ENCODE peak calls at places on chromosome 14, in ten cellular contexts. A is Peyer's patch; Z is EH; P is retina; R is ureter; Q is lower leg skin; M is activated CD4-positive, alpha-beta T cell treated with anti-CD3 and anti-CD28 coated beads for 48 hours; X is globus pallidus; N is effector CD4-positive, alpha-beta T cell; U is choroid plexus epithelial cell. L is an unnamed sample.

GRCh38 chr14:81277096-81277495 is 56.3 kb upstream of the GTF2A1 start:
- DNase-seq in Q (no peak), P (no peak), X (no peak), R (no peak), U (no peak), N (no peak), M (no peak), A (no peak), Z (no peak), L (no peak)

GRCh38 chr14:85402546-85403162 is 127.3 kb upstream of the FLRT2 start:
- DNase-seq in U (no peak), M (no peak), X (no peak), Z (no peak), Q (no peak), P (no peak), R (no peak), N (no peak), A (no peak), L (no peak)

GRCh38 chr14:20791199-20791996 is 10.3 kb downstream of the RNASE6 start:
- DNase-seq in Z (no peak), M (no peak), X (no peak), P (no peak), N (no peak), Q (no peak), A (no peak), R (no peak), U (no peak), L (no peak)

GRCh38 chr14:76463105-76463504 is 87.2 kb downstream of the ESRRB start:
- DNase-seq in P (no peak), Z (no peak), R (no peak), X (no peak), N (no peak), M (no peak), Q (no peak), U (no peak), A (no peak), L (no peak)

GRCh38 chr14:54253195-54253947 is 143.4 kb upstream of the CDKN3 start:
- DNase-seq in X (peak), N (no peak), Q (no peak), Z (peak), A (no peak), M (peak), R (no peak), P (no peak), U (peak), L (peak)

GRCh38 chr14:22095845-22096510 is 422.4 kb upstream of the OR4E1 start:
- DNase-seq in M (peak), A (no peak), N (no peak), U (no peak), Z (no peak), Q (no peak), R (no peak), X (no peak), P (no peak), L (no peak)

GRCh38 chr14:100408350-100409015 is 85.3 kb downstream of the SLC25A47 start:
- DNase-seq in A (peak), M (no peak), R (no peak), N (peak), U (peak), Q (no peak), Z (peak), P (no peak), X (no peak), L (no peak)

GRCh38 chr14:103334644-103335603 is 887 bp downstream of the EIF5 start:
- DNase-seq in R (peak), M (peak), Q (peak), X (peak), P (peak), N (peak), Z (peak), A (peak), U (peak), L (peak)

GRCh38 chr14:64611358-64612020 is 61.7 kb downstream of the PPP1R36 start:
- DNase-seq in A (no peak), U (no peak), P (no peak), Z (peak), Q (no peak), X (peak), N (no peak), R (peak), M (no peak), L (no peak)

GRCh38 chr14:74695406-74695805 is 17.5 kb downstream of the AREL1 start:
- DNase-seq in X (no peak), R (no peak), Z (no peak), A (no peak), P (no peak), U (no peak), N (no peak), Q (no peak), M (no peak), L (no peak)

GRCh38 chr14:91898256-91898843 is 31.0 kb upstream of the TC2N start:
- DNase-seq in U (no peak), R (no peak), M (no peak), Z (no peak), A (no peak), P (peak), N (no peak), X (no peak), Q (no peak), L (no peak)

GRCh38 chr14:22837059-22837749 is 819 bp downstream of the MMP14 start:
- DNase-seq in R (peak), X (no peak), P (peak), N (no peak), U (peak), Q (no peak), M (peak), Z (peak), A (peak), L (peak)

GRCh38 chr14:105204206-105204930 is 23.3 kb upstream of the NUDT14 start:
- DNase-seq in A (peak), N (no peak), Q (no peak), U (no peak), R (peak), Z (no peak), M (no peak), P (peak), X (peak), L (no peak)

GRCh38 chr14:93045211-93045674 is 70.5 kb downstream of the ITPK1 start:
- DNase-seq in N (no peak), Q (no peak), R (no peak), M (no peak), A (no peak), P (peak), U (peak), X (no peak), Z (no peak), L (peak)

GRCh38 chr14:64502476-64503183 is 1.0 kb downstream of the ZBTB25 start:
- DNase-seq in M (peak), N (peak), A (peak), R (no peak), Q (peak), Z (no peak), P (no peak), X (no peak), U (peak), L (peak)